ENCODE peak calls at places on chromosomes 7 and 10, in six cellular contexts. F is iPS-NIHi11, N is mucosa of gallbladder, Q is endothelial cell of umbilical vein, O is foreskin fibroblast, H is cardiac fibroblast. L is an unnamed sample.

GRCh38 chr10:77301305-77301730 is 336.3 kb downstream of the KCNMA1 start:
- DNase-seq in N (no peak), Q (peak), F (no peak), O (peak), H (peak), L (no peak)

GRCh38 chr10:55750458-55750857 is 610.6 kb downstream of the ZWINT start:
- DNase-seq in F (no peak), N (no peak), Q (no peak), O (no peak), H (no peak), L (no peak)

GRCh38 chr7:27243340-27244163 is 950 bp downstream of the EVX1 start:
- DNase-seq in F (no peak), N (no peak), Q (no peak), O (no peak), H (no peak), L (no peak)

GRCh38 chr10:1809139-1809755 is 71.9 kb upstream of the ADARB2 start:
- DNase-seq in F (no peak), H (no peak), Q (no peak), O (no peak), N (no peak), L (no peak)

GRCh38 chr7:513521-514166 is 6.0 kb downstream of the PDGFA start:
- DNase-seq in O (peak), F (no peak), N (no peak), H (peak), Q (no peak), L (no peak)

GRCh38 chr10:20672724-20673123 is 224.4 kb downstream of the NEBL start:
- DNase-seq in Q (no peak), O (no peak), H (no peak), N (no peak), F (no peak), L (no peak)

GRCh38 chr7:24905996-24906770 is 73.8 kb downstream of the OSBPL3 start:
- DNase-seq in O (peak), Q (no peak), N (no peak), F (no peak), H (no peak), L (no peak)

GRCh38 chr10:98425511-98426352 is 10.8 kb upstream of the PYROXD2 start:
- DNase-seq in H (peak), N (no peak), F (peak), O (peak), Q (peak), L (no peak)

GRCh38 chr10:28714401-28715053 is 37.2 kb downstream of the BAMBI start:
- DNase-seq in F (no peak), O (no peak), Q (no peak), N (no peak), H (no peak), L (no peak)

GRCh38 chr10:84329094-84329611 is 764 bp downstream of the CCSER2 start:
- DNase-seq in N (no peak), H (peak), F (no peak), Q (peak), O (peak), L (no peak)

GRCh38 chr7:953547-954327 is 743 bp downstream of the ADAP1 start:
- DNase-seq in Q (no peak), O (peak), H (peak), F (peak), N (peak), L (peak)

GRCh38 chr10:20713420-20713819 is 183.7 kb downstream of the NEBL start:
- DNase-seq in Q (no peak), H (no peak), O (no peak), F (no peak), N (no peak), L (no peak)

GRCh38 chr7:5598769-5599371 is 175.2 kb upstream of the TNRC18 start:
- DNase-seq in N (no peak), F (peak), O (peak), H (no peak), Q (no peak), L (no peak)

GRCh38 chr7:18828333-18829100 is 288.9 kb downstream of the TWIST1 start:
- DNase-seq in Q (peak), O (peak), N (no peak), F (no peak), H (no peak), L (no peak)

GRCh38 chr10:18980084-18980629 is 68.4 kb upstream of the MALRD1 start:
- DNase-seq in O (no peak), N (no peak), F (no peak), Q (no peak), H (no peak), L (no peak)

GRCh38 chr7:140027866-140028265 is 34.9 kb downstream of the PARP12 start:
- DNase-seq in N (no peak), F (no peak), H (no peak), Q (no peak), O (no peak), L (no peak)

GRCh38 chr7:2860627-2861133 is 16.6 kb upstream of the GNA12 start:
- DNase-seq in Q (no peak), O (no peak), H (no peak), N (peak), F (no peak), L (no peak)

GRCh38 chr10:79379512-79380124 is 32.3 kb downstream of the PPIF start:
- DNase-seq in H (no peak), F (no peak), Q (no peak), O (peak), N (peak), L (peak)

GRCh38 chr10:124636271-124636993 is 107.7 kb downstream of the FAM53B start:
- DNase-seq in F (peak), O (no peak), H (no peak), N (no peak), Q (no peak), L (no peak)

GRCh38 chr7:158838238-158838637 is 8.9 kb upstream of the ESYT2 start:
- DNase-seq in N (no peak), O (no peak), Q (no peak), H (no peak), F (no peak), L (no peak)

GRCh38 chr10:96638696-96639095 is 51.9 kb upstream of the TM9SF3 start:
- DNase-seq in H (no peak), N (no peak), O (no peak), F (no peak), Q (no peak), L (no peak)

GRCh38 chr10:60798031-60798430 is 19.8 kb downstream of the CDK1 start:
- DNase-seq in H (peak), Q (no peak), N (no peak), O (peak), F (no peak), L (no peak)

GRCh38 chr7:82234457-82235049 is 209.0 kb downstream of the CACNA2D1 start:
- DNase-seq in O (peak), F (no peak), H (peak), N (no peak), Q (peak), L (no peak)

GRCh38 chr10:46547331-46547880 is 9.1 kb downstream of the GPRIN2 start:
- DNase-seq in O (no peak), N (no peak), F (no peak), H (no peak), Q (no peak), L (peak)

GRCh38 chr7:132422502-132423101 is 153.7 kb downstream of the PLXNA4 start:
- DNase-seq in Q (peak), F (no peak), N (no peak), O (peak), H (peak), L (no peak)

GRCh38 chr7:71746004-71746403 is 614.1 kb downstream of the GALNT17 start:
- DNase-seq in Q (no peak), O (no peak), F (no peak), N (no peak), H (no peak), L (no peak)

GRCh38 chr10:45625879-45626278 is 46.7 kb downstream of the ZFAND4 start:
- DNase-seq in H (no peak), N (no peak), Q (no peak), O (no peak), F (no peak), L (no peak)

GRCh38 chr10:94098916-94099315 is 105.2 kb downstream of the PLCE1 start:
- DNase-seq in O (no peak), H (no peak), N (no peak), F (no peak), Q (no peak), L (no peak)

GRCh38 chr10:62811159-62811875 is 4.8 kb downstream of the EGR2 start:
- DNase-seq in H (no peak), N (no peak), O (no peak), Q (no peak), F (no peak), L (no peak)

GRCh38 chr7:2845193-2845592 is 1.1 kb upstream of the GNA12 start:
- DNase-seq in O (no peak), H (no peak), Q (no peak), N (no peak), F (no peak), L (no peak)

GRCh38 chr10:57919864-57920263 is 347.8 kb downstream of the IPMK start:
- DNase-seq in O (no peak), Q (no peak), H (no peak), F (no peak), N (no peak), L (no peak)

GRCh38 chr10:63266337-63267327 is 133.5 kb downstream of the NRBF2 start:
- DNase-seq in F (no peak), Q (peak), H (peak), N (no peak), O (no peak), L (no peak)